ENCODE peak calls at places on chromosomes 3 and 15, in five cellular contexts. K is body of pancreas, X is upper lobe of right lung, H is endodermal cell, V is ovary. L is an unnamed sample.

GRCh38 chr3:46935168-46935858 is 41.2 kb downstream of the CCDC12 start:
- DNase-seq in X (no peak), H (peak; percentile 94), K (peak; percentile 96), V (peak; percentile 80), L (peak; percentile 90)

GRCh38 chr15:90586948-90587347 is 57.2 kb downstream of the CRTC3 start:
- DNase-seq in X (no peak), K (no peak), V (no peak), H (no peak), L (no peak)

GRCh38 chr3:52532838-52533622 is 627 bp downstream of the NT5DC2 start:
- DNase-seq in K (no peak), X (peak; percentile 76), H (peak; percentile 83), V (peak; percentile 53), L (no peak)

GRCh38 chr3:9105421-9105820 is 142.1 kb upstream of the RAD18 start:
- DNase-seq in X (no peak), H (peak; percentile 63), K (no peak), V (no peak), L (no peak)

GRCh38 chr15:44545934-44546802 is 9.2 kb downstream of the EIF3J start:
- DNase-seq in H (no peak), K (no peak), V (no peak), X (no peak), L (no peak)

GRCh38 chr15:33844186-33844585 is 124.1 kb upstream of the CHRM5 start:
- DNase-seq in K (no peak), H (no peak), X (no peak), V (no peak), L (no peak)

GRCh38 chr15:78321041-78321570 is 19.0 kb upstream of the CRABP1 start:
- DNase-seq in X (peak; percentile 52), V (no peak), H (peak; percentile 58), K (no peak), L (no peak)

GRCh38 chr3:54968546-54969172 is 40.8 kb upstream of the LRTM1 start:
- DNase-seq in K (no peak), H (no peak), X (no peak), V (no peak), L (no peak)

GRCh38 chr3:157065201-157065600 is 94.7 kb downstream of the CCNL1 start:
- DNase-seq in H (peak; percentile 86), V (no peak), K (no peak), X (no peak), L (no peak)

GRCh38 chr3:17136251-17136721 is 251.5 kb downstream of the PLCL2 start:
- DNase-seq in X (no peak), H (no peak), K (peak; percentile 21), V (peak; percentile 61), L (no peak)

GRCh38 chr3:197454014-197454413 is 101.8 kb downstream of the BDH1 start:
- DNase-seq in K (no peak), H (no peak), X (peak; percentile 41), V (no peak), L (no peak)

GRCh38 chr3:4978966-4979400 is 254 bp upstream of the BHLHE40 start:
- DNase-seq in X (peak; percentile 98), K (peak; percentile 98), V (peak; percentile 96), H (peak; percentile 96), L (peak; percentile 98)

GRCh38 chr15:83396071-83396470 is 51.1 kb upstream of the SH3GL3 start:
- DNase-seq in H (peak; percentile 84), X (no peak), V (no peak), K (no peak), L (no peak)

GRCh38 chr3:14209596-14210280 is 31.1 kb downstream of the LSM3 start:
- DNase-seq in H (peak; percentile 57), K (no peak), X (no peak), V (no peak), L (no peak)

GRCh38 chr15:52678036-52678467 is 1.1 kb downstream of the ATOSA start:
- DNase-seq in K (peak; percentile 75), X (peak; percentile 65), V (peak; percentile 62), H (peak; percentile 76), L (no peak)

GRCh38 chr3:137174514-137174913 is 216.7 kb downstream of the IL20RB start:
- DNase-seq in K (no peak), X (no peak), H (no peak), V (no peak), L (no peak)

GRCh38 chr3:48034000-48034516 is 17.8 kb upstream of the MAP4 start:
- DNase-seq in X (no peak), V (no peak), K (no peak), H (no peak), L (no peak)

GRCh38 chr3:154060606-154061380 is 60.4 kb upstream of the ARHGEF26 start:
- DNase-seq in H (no peak), V (no peak), K (no peak), X (no peak), L (peak; percentile 27)

GRCh38 chr3:63689285-63689684 is 36.8 kb downstream of the SNTN start:
- DNase-seq in H (no peak), V (no peak), X (no peak), K (no peak), L (no peak)

GRCh38 chr3:43723121-43723734 is 32.5 kb downstream of the ABHD5 start:
- DNase-seq in X (no peak), K (no peak), V (no peak), H (no peak), L (no peak)

GRCh38 chr3:182364723-182365650 is 428.3 kb upstream of the ATP11B start:
- DNase-seq in K (peak; percentile 20), X (no peak), V (no peak), H (peak; percentile 41), L (no peak)

GRCh38 chr15:28960979-28961378 is 75.2 kb downstream of the APBA2 start:
- DNase-seq in X (no peak), H (peak; percentile 36), V (no peak), K (no peak), L (peak; percentile 21)

GRCh38 chr3:126965526-126966080 is 17.3 kb upstream of the PLXNA1 start:
- DNase-seq in H (no peak), V (peak; percentile 9), K (no peak), X (no peak), L (no peak)

GRCh38 chr15:51866751-51867150 is 37.3 kb downstream of the TMOD3 start:
- DNase-seq in H (no peak), K (no peak), V (no peak), X (no peak), L (no peak)

GRCh38 chr15:95953032-95953431 is 377.5 kb upstream of the NR2F2 start:
- DNase-seq in V (no peak), H (no peak), X (no peak), K (no peak), L (no peak)

GRCh38 chr3:12054245-12054644 is 50.1 kb downstream of the SYN2 start:
- DNase-seq in K (no peak), X (no peak), V (no peak), H (no peak), L (no peak)

GRCh38 chr3:12046406-12046805 is 42.2 kb downstream of the SYN2 start:
- DNase-seq in H (no peak), X (no peak), V (no peak), K (no peak), L (no peak)

GRCh38 chr3:12051586-12051985 is 47.4 kb downstream of the SYN2 start:
- DNase-seq in H (no peak), X (no peak), K (no peak), V (no peak), L (no peak)

GRCh38 chr3:12044860-12045259 is 40.7 kb downstream of the SYN2 start:
- DNase-seq in K (no peak), H (no peak), V (no peak), X (no peak), L (no peak)

GRCh38 chr3:12049675-12050074 is 45.5 kb downstream of the SYN2 start:
- DNase-seq in K (no peak), V (no peak), X (no peak), H (no peak), L (no peak)
- TF ChIP-seq CTCF in K (no peak), V (no peak), X (no peak), H (no peak), L (no peak)

DNA sequence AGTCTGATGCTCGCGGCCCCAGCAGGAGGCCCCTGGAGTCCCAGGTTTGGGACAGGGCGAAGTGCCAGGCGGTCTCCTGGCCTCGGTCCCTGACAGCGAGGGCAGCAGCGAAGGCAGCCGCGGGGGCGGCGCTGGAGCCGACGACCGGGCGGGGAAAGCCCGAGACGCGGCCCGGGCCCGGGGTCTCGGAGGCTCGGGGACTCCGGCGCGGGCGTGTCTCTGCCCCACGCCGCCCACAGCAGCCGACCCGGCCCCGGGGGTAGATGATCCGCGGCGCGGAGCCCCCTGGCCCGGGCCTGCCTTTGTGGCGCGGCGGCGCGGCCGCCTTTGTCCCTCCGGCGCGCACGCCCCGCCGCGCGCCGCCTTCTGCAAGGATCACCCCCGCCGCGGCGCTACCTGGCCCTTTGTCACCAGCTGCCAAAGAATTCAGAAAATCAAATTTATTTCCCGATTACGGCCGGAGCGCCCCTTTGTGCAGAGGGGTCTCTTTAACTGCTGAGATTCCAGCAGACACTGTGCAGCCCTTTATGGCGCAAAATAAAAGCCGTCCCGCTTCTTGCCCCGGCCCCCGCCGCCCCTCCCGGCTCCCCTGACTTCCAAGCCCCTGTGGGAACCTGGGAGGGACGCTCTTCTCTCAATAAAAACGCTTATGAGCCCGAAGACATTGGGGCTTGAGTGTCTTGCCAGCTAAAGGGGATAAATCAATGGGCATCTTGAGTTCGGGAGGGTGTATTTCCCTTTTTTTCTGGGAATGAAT is 68.3 kb downstream of the HES1 start:
- DNase-seq in V (no peak), K (peak; percentile 26), X (peak; percentile 73), H (peak; percentile 73), L (no peak)
- H3K4me3 ChIP-seq in V (peak overlapping the region; percentile 6), K (no peak overlapping the region), X (peak overlapping the region; percentile 35), H (peak overlapping the region; percentile 57), L (no peak overlapping the region)

DNA sequence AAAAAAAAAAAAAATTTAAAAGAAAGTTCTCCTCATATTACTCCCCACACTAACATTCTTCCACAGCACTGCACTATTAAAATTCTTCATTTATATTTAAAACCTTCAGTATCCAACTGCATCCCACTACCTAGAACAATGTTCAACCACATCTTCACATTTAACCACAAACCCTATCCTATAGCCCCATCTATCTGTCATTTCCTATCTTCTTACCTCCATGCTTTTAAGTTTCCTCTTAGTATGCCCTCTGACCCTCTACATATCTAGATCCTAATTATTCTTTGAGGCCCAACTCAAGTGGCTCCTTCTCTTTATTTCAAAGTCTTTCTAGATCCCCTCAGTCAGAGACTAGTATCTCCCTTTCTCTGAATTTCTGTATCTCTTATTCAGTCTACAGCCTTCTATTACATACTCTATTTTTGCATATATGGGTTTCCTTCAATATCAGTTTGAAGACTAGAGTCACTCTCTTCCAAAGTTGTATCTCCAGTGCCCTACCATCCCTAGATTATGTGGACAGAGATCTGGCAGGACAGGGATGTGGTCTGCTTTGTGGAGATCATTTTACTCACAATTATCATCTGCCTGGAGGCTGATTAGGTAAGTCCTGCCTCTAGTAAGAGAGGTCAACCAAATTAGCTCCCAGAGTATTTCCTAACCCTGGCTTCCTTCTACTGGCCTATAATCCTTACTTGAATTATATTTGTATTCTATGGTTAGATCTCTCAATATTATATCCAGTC is 1.4 kb downstream of the CIAO2A start:
- DNase-seq in X (no peak), V (no peak), K (no peak), H (no peak), L (no peak)
- TF ChIP-seq CTCF in X (no peak), V (no peak), K (no peak), H (peak; percentile 58), L (no peak)

GRCh38 chr3:123759311-123759710 is 124.8 kb downstream of the MYLK start:
- DNase-seq in V (no peak), K (no peak), X (no peak), H (no peak), L (no peak)

GRCh38 chr3:123758081-123758564 is 126.0 kb downstream of the MYLK start:
- DNase-seq in X (no peak), H (no peak), V (no peak), K (peak; percentile 32), L (peak; percentile 89)

GRCh38 chr3:123755085-123755484 is 129.0 kb downstream of the MYLK start:
- DNase-seq in X (peak; percentile 73), H (peak; percentile 79), K (peak; percentile 91), V (no peak), L (no peak)

GRCh38 chr3:123755508-123755907 is 128.6 kb downstream of the MYLK start:
- DNase-seq in K (no peak), X (no peak), H (no peak), V (no peak), L (no peak)

GRCh38 chr3:123757281-123757940 is 126.7 kb downstream of the MYLK start:
- DNase-seq in X (no peak), H (no peak), V (no peak), K (no peak), L (no peak)
- H3K4me3 ChIP-seq in X (no peak overlapping the region), H (no peak overlapping the region), V (no peak overlapping the region), K (no peak overlapping the region), L (no peak overlapping the region)

L was measured in AG09309.